ENCODE peak calls at places on chromosomes 2 and 18, in nine cellular contexts. R, L, T, P, E, H, D, I and K are unnamed samples.

GRCh38 chr2:133568172-133568571 is at the start of gene NCKAP5:
- DNase-seq in R (no peak), L (no peak), T (no peak), P (no peak), E (no peak), H (no peak), D (peak), I (no peak), K (peak)

GRCh38 chr2:224103603-224104002 is 64.5 kb upstream of the SERPINE2 start:
- DNase-seq in R (no peak), L (no peak), T (no peak), P (no peak), E (no peak), H (peak), D (no peak), I (no peak), K (no peak)

GRCh38 chr2:45889620-45890019 is 238.1 kb downstream of the PRKCE start:
- DNase-seq in R (no peak), L (no peak), T (no peak), P (no peak), E (no peak), H (no peak), D (no peak), I (no peak), K (no peak)

GRCh38 chr18:30406728-30407127 is 635.8 kb downstream of the DSC3 start:
- DNase-seq in R (no peak), L (no peak), T (no peak), P (no peak), E (no peak), H (no peak), D (no peak), I (no peak), K (no peak)

GRCh38 chr2:119136093-119136492 is 22.5 kb downstream of the C1QL2 start:
- DNase-seq in R (no peak), L (no peak), T (no peak), P (no peak), E (no peak), H (no peak), D (no peak), I (no peak), K (no peak)

GRCh38 chr18:78596794-78597193 is 382.8 kb upstream of the SALL3 start:
- DNase-seq in R (no peak), L (no peak), T (no peak), P (no peak), E (no peak), H (no peak), D (no peak), I (no peak), K (no peak)

GRCh38 chr18:53698907-53699306 is 525.6 kb downstream of the MBD2 start:
- DNase-seq in R (no peak), L (no peak), T (no peak), P (peak), E (peak), H (peak), D (no peak), I (no peak), K (peak)

GRCh38 chr18:79367989-79368388 is 27.7 kb upstream of the NFATC1 start:
- DNase-seq in R (no peak), L (no peak), T (no peak), P (no peak), E (no peak), H (no peak), D (no peak), I (no peak), K (no peak)

GRCh38 chr2:200411831-200412230 is 98.0 kb downstream of the KCTD18 start:
- DNase-seq in R (no peak), L (no peak), T (no peak), P (no peak), E (no peak), H (peak), D (no peak), I (no peak), K (no peak)

GRCh38 chr2:69253893-69254292 is 133.1 kb downstream of the GFPT1 start:
- DNase-seq in R (no peak), L (peak), T (no peak), P (no peak), E (peak), H (peak), D (no peak), I (no peak), K (peak)

GRCh38 chr2:7111626-7112025 is 194.4 kb downstream of the RNF144A start:
- DNase-seq in R (no peak), L (no peak), T (no peak), P (peak), E (no peak), H (peak), D (no peak), I (no peak), K (no peak)

GRCh38 chr2:121103969-121104368 is 181.0 kb downstream of the TFCP2L1 start:
- DNase-seq in R (no peak), L (peak), T (no peak), P (no peak), E (no peak), H (no peak), D (no peak), I (no peak), K (no peak)

GRCh38 chr2:860259-860855 is 90.3 kb upstream of the SNTG2 start:
- DNase-seq in R (no peak), L (no peak), T (no peak), P (no peak), E (no peak), H (no peak), D (no peak), I (no peak), K (no peak)